ENCODE peak calls at places on chromosomes 2 and 18, in ten cellular contexts. G is NB4; R is BE2C; L is transverse colon; Z is neural progenitor cell; A is astrocyte of the spinal cord; K is CD4-positive, CD25-positive, alpha-beta regulatory T cell; M is breast epithelium; P is tibial nerve; C is AG09309. H is an unnamed sample.

GRCh38 chr18:75168654-75169053 is 40.3 kb downstream of the PTGR3 start:
- DNase-seq in Z (no peak), G (no peak), C (no peak), R (no peak), K (no peak), L (no peak), P (no peak), M (no peak), A (no peak), H (no peak)

GRCh38 chr18:8771930-8772329 is 66.6 kb downstream of the MTCL1 start:
- DNase-seq in G (no peak), R (peak; percentile 78), A (no peak), Z (no peak), M (peak; percentile 25), L (peak; percentile 36), K (no peak), C (no peak), P (peak; percentile 33), H (no peak)

GRCh38 chr2:158753561-158754302 is 41.4 kb upstream of the DAPL1 start:
- DNase-seq in L (peak; percentile 23), R (peak; percentile 22), A (peak; percentile 73), G (peak; percentile 67), C (peak; percentile 39), M (no peak), P (peak; percentile 57), Z (peak; percentile 79), K (peak; percentile 3), H (no peak)

GRCh38 chr2:240384711-240385450 is 50.6 kb upstream of the GPC1 start:
- DNase-seq in M (no peak), L (no peak), C (no peak), A (no peak), Z (no peak), R (peak; percentile 5), P (no peak), K (no peak), G (peak; percentile 16), H (peak; percentile 23)

GRCh38 chr2:164617466-164617865 is 3.8 kb downstream of the GRB14 start:
- DNase-seq in C (no peak), G (no peak), Z (no peak), P (no peak), L (no peak), R (no peak), A (peak; percentile 20), K (no peak), M (no peak), H (no peak)

GRCh38 chr18:12031836-12032235 is 50.5 kb downstream of the IMPA2 start:
- DNase-seq in L (peak; percentile 41), A (peak; percentile 87), K (no peak), M (peak; percentile 53), Z (no peak), C (peak; percentile 42), P (peak; percentile 77), G (no peak), R (no peak), H (no peak)

GRCh38 chr2:590214-591175 is 86.7 kb downstream of the TMEM18 start:
- DNase-seq in A (no peak), P (no peak), G (no peak), L (no peak), M (no peak), K (no peak), R (no peak), Z (no peak), C (no peak), H (no peak)

GRCh38 chr2:231347081-231347480 is 48.4 kb upstream of the B3GNT7 start:
- DNase-seq in K (no peak), C (no peak), Z (no peak), G (no peak), A (no peak), L (peak; percentile 40), M (no peak), R (peak; percentile 56), P (no peak), H (peak; percentile 32)

GRCh38 chr2:218360453-218360852 is 3.8 kb downstream of the CATIP start:
- DNase-seq in L (no peak), Z (no peak), K (no peak), A (no peak), R (no peak), G (peak; percentile 93), M (no peak), C (no peak), P (no peak), H (no peak)

GRCh38 chr18:45686892-45687611 is 36.9 kb upstream of the SLC14A1 start:
- DNase-seq in L (peak; percentile 32), K (peak; percentile 31), P (no peak), C (no peak), Z (no peak), M (no peak), G (peak; percentile 98), A (peak; percentile 28), R (no peak), H (no peak)
- H3K4me3 ChIP-seq in L (no peak overlapping the region), K (peak overlapping the region; percentile 71), P (no peak overlapping the region), C (no peak overlapping the region), Z (no peak overlapping the region), M (no peak overlapping the region), G (peak overlapping the region; percentile 46), A (no peak overlapping the region), R (no peak overlapping the region), H (no peak overlapping the region)

GRCh38 chr2:120590841-120591240 is 144.8 kb upstream of the GLI2 start:
- DNase-seq in P (no peak), G (no peak), Z (no peak), R (no peak), M (no peak), A (no peak), C (no peak), L (no peak), K (no peak), H (no peak)

GRCh38 chr2:120586507-120587283 is 149.0 kb upstream of the GLI2 start:
- DNase-seq in C (no peak), R (no peak), P (no peak), L (no peak), M (no peak), K (no peak), Z (no peak), G (no peak), A (no peak), H (no peak)

GRCh38 chr2:120587997-120588336 is 147.7 kb upstream of the GLI2 start:
- DNase-seq in C (no peak), A (no peak), Z (no peak), K (no peak), G (no peak), M (no peak), L (no peak), P (no peak), R (no peak), H (no peak)

GRCh38 chr2:120589782-120590608 is 145.7 kb upstream of the GLI2 start:
- DNase-seq in L (no peak), M (no peak), C (peak; percentile 52), P (no peak), K (no peak), G (no peak), A (peak; percentile 95), R (no peak), Z (no peak), H (no peak)

GRCh38 chr2:120587326-120587996 is 148.2 kb upstream of the GLI2 start:
- DNase-seq in Z (peak; percentile 82), L (no peak), K (no peak), A (no peak), G (no peak), P (no peak), M (no peak), C (no peak), R (no peak), H (no peak)
- H3K4me3 ChIP-seq in Z (peak overlapping the region; percentile 52), L (peak overlapping the region; percentile 14), K (no peak overlapping the region), A (no peak overlapping the region), G (no peak overlapping the region), P (peak overlapping the region; percentile 32), M (no peak overlapping the region), C (no peak overlapping the region), R (no peak overlapping the region), H (no peak overlapping the region)

DNA sequence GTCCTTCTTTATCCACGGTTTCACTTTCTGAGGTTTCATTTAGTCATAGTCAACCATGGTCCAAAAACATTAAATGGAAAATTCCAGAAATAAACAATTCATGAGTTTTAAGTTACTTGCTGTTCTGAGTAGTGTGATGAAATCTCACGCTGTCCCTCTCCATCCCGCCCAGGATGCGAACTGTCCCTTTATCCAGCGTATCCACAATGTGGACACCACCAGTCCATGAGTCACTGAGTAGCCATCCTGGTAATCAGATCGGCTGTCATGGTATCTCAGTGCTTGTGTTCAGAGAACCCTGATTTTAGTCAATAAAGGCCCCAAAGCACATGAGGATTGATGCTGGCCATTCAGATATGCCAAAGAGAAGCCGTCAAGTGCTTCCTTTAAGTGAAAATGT is 3.7 kb downstream of the SP140L start:
- DNase-seq in L (no peak), G (no peak), P (no peak), A (peak; percentile 19), K (no peak), Z (no peak), R (no peak), C (no peak), M (no peak), H (no peak)
- H3K4me3 ChIP-seq in L (no peak overlapping the region), G (no peak overlapping the region), P (no peak overlapping the region), A (no peak overlapping the region), K (peak overlapping the region; percentile 98), Z (no peak overlapping the region), R (no peak overlapping the region), C (no peak overlapping the region), M (no peak overlapping the region), H (no peak overlapping the region)

GRCh38 chr2:9234680-9235387 is 28.2 kb downstream of the ASAP2 start:
- DNase-seq in K (no peak), Z (no peak), C (peak; percentile 66), A (peak; percentile 89), M (no peak), L (peak; percentile 46), R (peak; percentile 77), G (peak; percentile 87), P (no peak), H (peak; percentile 57)
- H3K4me3 ChIP-seq in K (no peak overlapping the region), Z (no peak overlapping the region), C (no peak overlapping the region), A (no peak overlapping the region), M (no peak overlapping the region), L (no peak overlapping the region), R (peak overlapping the region; percentile 42), G (peak overlapping the region; percentile 35), P (no peak overlapping the region), H (no peak overlapping the region)

H was measured in aorta.